ENCODE peak calls at places on chromosome 21, in four cellular contexts. One of them, this sample, is unnamed.

GRCh38 chr21:36964832-36965719 is 1.4 kb downstream of the HLCS start:
- DNase-seq in cardiac fibroblast: no peak
- DNase-seq in astrocyte of the cerebellum: no peak
- DNase-seq in hepatocyte: no peak
- DNase-seq in this sample: no peak

GRCh38 chr21:43930074-43930847 is 65.2 kb downstream of the AGPAT3 start:
- DNase-seq in astrocyte of the cerebellum: no peak
- DNase-seq in hepatocyte: no peak
- DNase-seq in cardiac fibroblast: no peak
- DNase-seq in this sample: no peak

GRCh38 chr21:45074048-45074817 is at the start of gene ADARB1:
- DNase-seq in hepatocyte: peak
- DNase-seq in astrocyte of the cerebellum: no peak
- DNase-seq in cardiac fibroblast: peak
- DNase-seq in this sample: no peak

GRCh38 chr21:43764576-43765495 is 11.3 kb downstream of the CSTB start:
- DNase-seq in hepatocyte: no peak
- DNase-seq in astrocyte of the cerebellum: no peak
- DNase-seq in cardiac fibroblast: no peak
- DNase-seq in this sample: no peak

GRCh38 chr21:35573472-35574389 is 486.6 kb downstream of the SETD4 start:
- DNase-seq in hepatocyte: no peak
- DNase-seq in cardiac fibroblast: peak
- DNase-seq in astrocyte of the cerebellum: no peak
- DNase-seq in this sample: no peak

GRCh38 chr21:44418876-44419230 is 36.5 kb upstream of the LRRC3 start:
- DNase-seq in cardiac fibroblast: no peak
- DNase-seq in hepatocyte: no peak
- DNase-seq in astrocyte of the cerebellum: no peak
- DNase-seq in this sample: no peak

GRCh38 chr21:35275776-35276175 is 226.7 kb upstream of the RUNX1 start:
- DNase-seq in cardiac fibroblast: no peak
- DNase-seq in hepatocyte: no peak
- DNase-seq in astrocyte of the cerebellum: no peak
- DNase-seq in this sample: no peak

GRCh38 chr21:44466351-44466954 is 11.1 kb downstream of the LRRC3 start:
- DNase-seq in astrocyte of the cerebellum: no peak
- DNase-seq in hepatocyte: no peak
- DNase-seq in cardiac fibroblast: no peak
- DNase-seq in this sample: no peak

GRCh38 chr21:29718081-29718815 is 221.5 kb downstream of the GRIK1 start:
- DNase-seq in astrocyte of the cerebellum: no peak
- DNase-seq in cardiac fibroblast: peak
- DNase-seq in hepatocyte: no peak
- DNase-seq in this sample: no peak

GRCh38 chr21:36883532-36884486 is 82.7 kb downstream of the HLCS start:
- DNase-seq in astrocyte of the cerebellum: no peak
- DNase-seq in cardiac fibroblast: no peak
- DNase-seq in hepatocyte: no peak
- DNase-seq in this sample: no peak

GRCh38 chr21:45129231-45129923 is 55.0 kb downstream of the ADARB1 start:
- DNase-seq in cardiac fibroblast: peak
- DNase-seq in astrocyte of the cerebellum: no peak
- DNase-seq in hepatocyte: no peak
- DNase-seq in this sample: no peak

GRCh38 chr21:28337319-28337718 is 655.4 kb downstream of the LTN1 start:
- DNase-seq in astrocyte of the cerebellum: peak
- DNase-seq in cardiac fibroblast: peak
- DNase-seq in hepatocyte: peak
- DNase-seq in this sample: no peak
- TF ChIP-seq CTCF in astrocyte of the cerebellum: peak
- TF ChIP-seq CTCF in cardiac fibroblast: peak
- TF ChIP-seq CTCF in hepatocyte: peak
- TF ChIP-seq CTCF in this sample: peak

GRCh38 chr21:41346758-41347157 is 15.1 kb upstream of the MX2 start:
- DNase-seq in cardiac fibroblast: no peak
- DNase-seq in hepatocyte: no peak
- DNase-seq in astrocyte of the cerebellum: no peak
- DNase-seq in this sample: no peak
- H3K4me3 ChIP-seq in cardiac fibroblast: no peak
- H3K4me3 ChIP-seq in hepatocyte: no peak
- H3K4me3 ChIP-seq in astrocyte of the cerebellum: no peak
- H3K4me3 ChIP-seq in this sample: no peak

GRCh38 chr21:42632771-42633690 is 20.4 kb upstream of the PDE9A start:
- DNase-seq in astrocyte of the cerebellum: no peak
- DNase-seq in hepatocyte: no peak
- DNase-seq in cardiac fibroblast: no peak
- DNase-seq in this sample: no peak

GRCh38 chr21:42629856-42630410 is 23.5 kb upstream of the PDE9A start:
- DNase-seq in hepatocyte: no peak
- DNase-seq in astrocyte of the cerebellum: no peak
- DNase-seq in cardiac fibroblast: no peak
- DNase-seq in this sample: no peak

GRCh38 chr21:42630626-42631025 is 22.8 kb upstream of the PDE9A start:
- DNase-seq in cardiac fibroblast: no peak
- DNase-seq in hepatocyte: no peak
- DNase-seq in astrocyte of the cerebellum: no peak
- DNase-seq in this sample: no peak

GRCh38 chr21:42632336-42632751 is 21.1 kb upstream of the PDE9A start:
- DNase-seq in cardiac fibroblast: no peak
- DNase-seq in hepatocyte: no peak
- DNase-seq in astrocyte of the cerebellum: no peak
- DNase-seq in this sample: no peak

DNA sequence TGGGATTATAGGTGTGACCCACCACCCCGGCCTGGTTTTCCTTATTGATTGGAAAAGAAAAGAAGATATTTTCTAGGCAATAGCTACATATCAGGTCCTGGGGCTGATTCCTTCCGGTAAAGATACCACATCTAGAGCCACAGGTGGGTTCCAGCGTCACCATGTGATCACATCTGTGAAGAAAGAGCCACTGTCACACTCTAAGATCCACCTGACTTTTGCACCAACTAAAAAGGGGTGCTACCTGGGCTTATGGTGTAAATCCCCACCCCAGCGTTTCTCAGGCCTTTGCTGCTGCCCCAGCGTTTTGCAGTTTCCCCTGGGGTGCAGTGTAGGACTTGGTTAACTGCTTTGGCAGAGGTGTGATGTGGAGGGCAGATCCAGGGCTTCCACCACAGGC is 22.3 kb upstream of the PDE9A start:
- DNase-seq in astrocyte of the cerebellum: no peak
- DNase-seq in cardiac fibroblast: no peak
- DNase-seq in hepatocyte: no peak
- DNase-seq in this sample: no peak
- TF ChIP-seq CTCF in astrocyte of the cerebellum: no peak
- TF ChIP-seq CTCF in cardiac fibroblast: no peak
- TF ChIP-seq CTCF in hepatocyte: no peak
- TF ChIP-seq CTCF in this sample: no peak

DNA sequence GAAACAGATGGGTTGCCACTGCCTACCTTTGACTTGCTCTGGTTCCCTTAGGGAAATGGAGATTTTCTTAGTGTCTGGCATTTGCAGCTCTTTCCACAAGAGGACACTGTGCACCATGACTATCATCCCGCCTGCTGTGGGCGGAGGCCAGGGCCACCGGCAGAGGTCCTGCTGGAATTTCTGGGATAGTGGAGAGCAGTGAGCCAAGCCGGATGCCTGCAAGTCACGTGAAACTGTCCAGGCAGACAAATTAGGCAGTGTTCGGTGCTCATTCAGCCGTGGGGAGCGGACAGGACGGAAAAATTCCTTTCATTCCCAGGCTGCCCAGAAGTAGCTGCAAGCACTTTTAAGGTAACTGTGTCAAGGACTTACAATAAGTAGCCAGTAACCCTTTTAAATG is 43.4 kb downstream of the IGSF5 start:
- DNase-seq in hepatocyte: peak
- DNase-seq in astrocyte of the cerebellum: peak
- DNase-seq in cardiac fibroblast: peak
- DNase-seq in this sample: peak
- H3K4me3 ChIP-seq in hepatocyte: no peak
- H3K4me3 ChIP-seq in astrocyte of the cerebellum: no peak
- H3K4me3 ChIP-seq in cardiac fibroblast: no peak
- H3K4me3 ChIP-seq in this sample: no peak

GRCh38 chr21:22573834-22574233 is 1575.6 kb downstream of the NCAM2 start:
- DNase-seq in hepatocyte: no peak
- DNase-seq in astrocyte of the cerebellum: no peak
- DNase-seq in cardiac fibroblast: no peak
- DNase-seq in this sample: no peak

DNA sequence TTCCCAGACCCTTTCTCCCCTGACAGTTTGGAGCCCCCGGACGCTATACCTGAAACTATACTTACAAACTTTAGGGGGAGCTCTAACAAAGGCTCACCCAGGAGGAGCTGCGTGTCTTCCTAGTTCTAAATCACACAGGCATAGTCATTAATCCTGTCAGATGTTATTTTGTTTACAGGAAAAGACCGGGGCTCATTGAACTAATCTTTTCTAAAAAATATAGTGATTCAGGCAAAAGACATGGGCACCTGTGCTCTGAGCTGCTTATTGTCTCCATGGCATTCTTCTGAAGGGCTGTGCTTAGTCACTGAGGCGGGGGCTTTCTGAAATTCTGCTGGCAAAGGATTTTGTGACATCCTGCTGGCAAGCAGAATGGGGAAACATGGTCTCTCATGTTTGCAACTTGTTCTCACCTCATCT is 1577.0 kb downstream of the NCAM2 start:
- DNase-seq in hepatocyte: peak
- DNase-seq in astrocyte of the cerebellum: no peak
- DNase-seq in cardiac fibroblast: no peak
- DNase-seq in this sample: no peak
- TF ChIP-seq CTCF in hepatocyte: peak
- TF ChIP-seq CTCF in astrocyte of the cerebellum: no peak
- TF ChIP-seq CTCF in cardiac fibroblast: no peak
- TF ChIP-seq CTCF in this sample: no peak

DNA sequence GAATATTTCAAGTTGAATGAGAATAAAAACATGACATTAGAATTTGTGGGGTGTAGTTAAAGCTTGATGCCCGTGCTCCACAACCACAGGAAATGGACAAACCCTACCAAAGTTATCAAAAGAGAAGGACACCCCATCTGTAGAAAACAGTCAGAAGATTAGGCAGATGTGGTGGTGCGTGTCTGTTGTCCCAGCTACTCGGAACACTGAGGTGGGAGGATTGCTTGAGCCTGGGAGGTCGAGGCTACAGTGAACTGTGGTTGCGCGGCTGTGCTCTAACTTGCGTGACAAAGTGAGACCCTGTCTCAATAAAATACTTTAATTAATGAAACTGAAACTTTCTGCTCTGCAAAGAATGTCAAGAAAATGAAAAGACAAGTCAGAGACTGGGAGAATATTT is 1.5 kb upstream of the SPATC1L start:
- DNase-seq in hepatocyte: no peak
- DNase-seq in astrocyte of the cerebellum: no peak
- DNase-seq in cardiac fibroblast: no peak
- DNase-seq in this sample: no peak
- H3K4me3 ChIP-seq in hepatocyte: no peak
- H3K4me3 ChIP-seq in astrocyte of the cerebellum: no peak
- H3K4me3 ChIP-seq in cardiac fibroblast: no peak
- H3K4me3 ChIP-seq in this sample: no peak

GRCh38 chr21:33205476-33205875 is 24.3 kb upstream of the IFNAR2 start:
- DNase-seq in cardiac fibroblast: no peak
- DNase-seq in hepatocyte: no peak
- DNase-seq in astrocyte of the cerebellum: no peak
- DNase-seq in this sample: no peak
- TF ChIP-seq CTCF in cardiac fibroblast: no peak
- TF ChIP-seq CTCF in hepatocyte: no peak
- TF ChIP-seq CTCF in astrocyte of the cerebellum: no peak
- TF ChIP-seq CTCF in this sample: no peak

GRCh38 chr21:25640671-25641292 is 1.7 kb downstream of the JAM2 start:
- DNase-seq in hepatocyte: no peak
- DNase-seq in cardiac fibroblast: no peak
- DNase-seq in astrocyte of the cerebellum: no peak
- DNase-seq in this sample: no peak
- H3K4me3 ChIP-seq in hepatocyte: no peak
- H3K4me3 ChIP-seq in cardiac fibroblast: no peak
- H3K4me3 ChIP-seq in astrocyte of the cerebellum: peak
- H3K4me3 ChIP-seq in this sample: no peak

This sample was measured in kidney epithelial cell.